ENCODE peak calls at places on chromosomes 11 and 22, in ten cellular contexts. U is mammary epithelial cell; A is MM.1S; W is psoas muscle; M is right lobe of liver; I is CD8-positive, alpha-beta T cell; S is GM23248; B is PC-3; Z is tibial nerve; H is tibial artery. C is an unnamed sample.

GRCh38 chr11:1878134-1879031 is 13.3 kb downstream of the PRR33 start:
- DNase-seq in U (no peak), A (no peak), W (peak; percentile 66), M (peak; percentile 52), I (no peak), S (no peak), B (no peak), Z (peak; percentile 10), H (peak; percentile 65), C (peak; percentile 30)

GRCh38 chr11:1460396-1460795 is 26.2 kb downstream of the MOB2 start:
- DNase-seq in U (no peak), A (no peak), W (no peak), M (no peak), I (no peak), S (peak; percentile 47), B (no peak), Z (peak; percentile 46), H (peak; percentile 98), C (no peak)

GRCh38 chr11:8084352-8084751 is 3.3 kb downstream of the TUB start:
- DNase-seq in U (no peak), A (no peak), W (no peak), M (no peak), I (no peak), S (no peak), B (no peak), Z (no peak), H (no peak), C (peak; percentile 26)

GRCh38 chr22:49232319-49233067 is 595.2 kb downstream of the BRD1 start:
- DNase-seq in U (no peak), A (no peak), W (no peak), M (peak; percentile 36), I (no peak), S (no peak), B (no peak), Z (no peak), H (peak; percentile 40), C (no peak)

GRCh38 chr22:28029201-28029948 is 110.3 kb upstream of the PITPNB start:
- DNase-seq in U (no peak), A (no peak), W (peak; percentile 63), M (no peak), I (no peak), S (peak; percentile 27), B (peak; percentile 79), Z (no peak), H (no peak), C (peak; percentile 88)

GRCh38 chr11:96012086-96012824 is 88.3 kb upstream of the MTMR2 start:
- DNase-seq in U (peak; percentile 81), A (peak; percentile 54), W (no peak), M (no peak), I (peak; percentile 50), S (peak; percentile 82), B (peak; percentile 58), Z (peak; percentile 19), H (peak; percentile 62), C (no peak)

GRCh38 chr11:34149786-34150185 is 44.4 kb downstream of the NAT10 start:
- DNase-seq in U (no peak), A (no peak), W (peak; percentile 59), M (no peak), I (no peak), S (peak; percentile 49), B (peak; percentile 7), Z (no peak), H (no peak), C (no peak)

GRCh38 chr22:46054091-46054877 is 77.3 kb upstream of the WNT7B start:
- DNase-seq in U (peak; percentile 39), A (peak; percentile 82), W (peak; percentile 87), M (peak; percentile 75), I (peak; percentile 33), S (peak; percentile 89), B (peak; percentile 57), Z (peak; percentile 58), H (peak; percentile 86), C (peak; percentile 57)

GRCh38 chr11:91978747-91979146 is 245.9 kb upstream of the FAT3 start:
- DNase-seq in U (peak; percentile 54), A (no peak), W (no peak), M (no peak), I (no peak), S (peak; percentile 23), B (peak; percentile 75), Z (no peak), H (no peak), C (no peak)

GRCh38 chr11:91986218-91986617 is 238.4 kb upstream of the FAT3 start:
- DNase-seq in U (no peak), A (no peak), W (no peak), M (no peak), I (no peak), S (no peak), B (no peak), Z (no peak), H (no peak), C (no peak)

GRCh38 chr11:91979775-91980174 is 244.8 kb upstream of the FAT3 start:
- DNase-seq in U (no peak), A (no peak), W (no peak), M (no peak), I (no peak), S (no peak), B (no peak), Z (no peak), H (no peak), C (no peak)

GRCh38 chr11:91984033-91984568 is 240.5 kb upstream of the FAT3 start:
- DNase-seq in U (no peak), A (no peak), W (no peak), M (no peak), I (no peak), S (no peak), B (peak; percentile 32), Z (no peak), H (no peak), C (no peak)

GRCh38 chr11:91981995-91982394 is 242.6 kb upstream of the FAT3 start:
- DNase-seq in U (peak; percentile 88), A (no peak), W (peak; percentile 68), M (no peak), I (no peak), S (peak; percentile 95), B (peak; percentile 93), Z (peak; percentile 13), H (peak; percentile 91), C (peak; percentile 37)
- H3K4me3 ChIP-seq in U (no peak overlapping the region), A (no peak overlapping the region), W (no peak overlapping the region), M (no peak overlapping the region), I (no peak overlapping the region), S (peak overlapping the region; percentile 24), B (peak overlapping the region; percentile 12), Z (no peak overlapping the region), H (no peak overlapping the region), C (no peak overlapping the region)

DNA sequence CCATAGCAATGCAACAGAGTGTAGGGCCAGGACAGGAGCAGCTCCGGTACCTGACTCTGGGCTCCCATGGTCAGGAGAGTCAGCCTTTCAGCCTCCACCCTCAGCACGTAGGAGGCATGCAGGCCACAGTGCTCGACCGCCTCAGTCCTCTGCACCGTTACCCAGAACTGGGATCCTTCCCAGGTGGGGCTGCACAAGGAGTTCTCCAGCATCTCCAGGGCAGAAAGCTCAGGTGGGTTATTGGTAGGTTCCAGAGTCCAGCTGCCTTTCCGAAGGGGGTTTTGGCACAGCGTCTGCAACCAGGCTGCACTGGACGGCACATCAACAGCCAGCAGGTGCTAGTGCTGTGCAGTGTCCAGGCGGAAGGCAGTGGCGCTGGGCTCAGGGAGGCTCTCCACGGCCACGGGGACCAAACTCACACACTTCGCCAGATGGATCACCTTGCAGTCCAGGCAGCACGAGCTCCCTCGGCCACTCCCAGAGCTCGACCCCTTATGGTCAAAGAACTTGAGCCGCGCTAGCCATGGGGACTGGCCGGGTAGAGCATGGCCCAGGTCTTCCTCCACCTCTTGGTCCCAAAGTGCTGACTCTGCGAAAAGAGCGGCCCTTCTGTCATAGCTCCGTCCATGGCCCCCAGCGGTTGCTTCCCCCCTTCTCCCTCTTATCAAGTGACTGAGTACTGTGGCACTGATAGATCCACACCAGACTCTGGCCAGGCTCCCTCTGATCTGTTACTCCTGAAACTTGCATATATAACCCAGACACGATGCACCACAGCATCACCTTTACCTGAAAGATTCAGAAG is 6.9 kb upstream of the PHOX2A start:
- DNase-seq in U (no peak), A (no peak), W (no peak), M (no peak), I (no peak), S (no peak), B (no peak), Z (no peak), H (no peak), C (no peak)
- H3K4me1 ChIP-seq in U (no peaks in the 10 kb centered on the region), A (peaks cover 22% of the 10 kb centered on the region), W (no peaks in the 10 kb centered on the region), M (no peaks in the 10 kb centered on the region), I (no peaks in the 10 kb centered on the region), S (no peaks in the 10 kb centered on the region), B (no peaks in the 10 kb centered on the region), Z (no peaks in the 10 kb centered on the region), H (no peaks in the 10 kb centered on the region), C (no peaks in the 10 kb centered on the region)

GRCh38 chr22:37744589-37744988 is 47.7 kb downstream of the TRIOBP start:
- DNase-seq in U (no peak), A (no peak), W (no peak), M (no peak), I (no peak), S (no peak), B (no peak), Z (no peak), H (no peak), C (no peak)
- H3K4me3 ChIP-seq in U (no peak overlapping the region), A (no peak overlapping the region), W (no peak overlapping the region), M (no peak overlapping the region), I (no peak overlapping the region), S (no peak overlapping the region), B (peak overlapping the region; percentile 71), Z (no peak overlapping the region), H (no peak overlapping the region), C (no peak overlapping the region)

GRCh38 chr11:122100222-122101080 is 15.6 kb downstream of the BLID start:
- DNase-seq in U (peak; percentile 60), A (no peak), W (peak; percentile 76), M (no peak), I (no peak), S (peak; percentile 85), B (no peak), Z (peak; percentile 48), H (peak; percentile 86), C (peak; percentile 60)

GRCh38 chr11:122099345-122100045 is 16.5 kb downstream of the BLID start:
- DNase-seq in U (peak; percentile 60), A (no peak), W (no peak), M (no peak), I (no peak), S (peak; percentile 74), B (no peak), Z (no peak), H (no peak), C (no peak)

GRCh38 chr11:122102426-122102825 is 13.6 kb downstream of the BLID start:
- DNase-seq in U (no peak), A (no peak), W (no peak), M (no peak), I (no peak), S (peak; percentile 68), B (no peak), Z (no peak), H (no peak), C (no peak)

GRCh38 chr11:122103366-122103765 is 12.6 kb downstream of the BLID start:
- DNase-seq in U (peak; percentile 62), A (no peak), W (no peak), M (no peak), I (no peak), S (peak; percentile 87), B (no peak), Z (no peak), H (no peak), C (no peak)

DNA sequence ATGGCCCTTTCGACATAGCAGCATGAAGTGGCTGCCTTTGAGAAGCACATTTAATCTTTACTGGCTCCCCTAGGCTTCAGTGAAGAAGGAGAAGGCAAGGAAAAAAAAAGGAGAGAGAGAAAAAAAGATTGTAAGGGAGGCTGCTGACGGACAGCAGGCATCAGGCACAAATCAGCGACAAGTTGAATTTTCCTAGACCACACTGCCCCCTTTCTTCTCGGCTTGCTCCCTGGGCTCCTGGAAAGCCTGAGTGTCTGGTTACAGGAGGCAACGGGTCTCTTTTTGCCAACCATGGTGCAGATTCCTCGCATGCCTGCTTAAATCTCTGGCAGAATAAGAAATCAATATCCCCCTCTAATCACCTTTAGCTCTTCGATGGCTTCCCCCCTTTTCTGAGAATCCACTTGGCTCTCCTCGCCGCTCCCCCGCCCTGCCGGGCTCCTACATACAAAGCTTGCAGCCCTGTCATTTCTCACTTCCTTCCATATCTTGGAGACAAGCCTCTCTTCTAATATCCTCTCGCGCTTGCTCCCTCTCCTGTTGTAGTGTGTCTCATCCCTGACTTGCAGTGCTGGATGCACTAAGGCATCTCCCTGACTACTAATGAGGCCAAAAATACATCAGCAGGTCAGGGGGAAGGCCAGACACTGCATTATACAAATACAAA is 14.3 kb downstream of the BLID start:
- DNase-seq in U (peak; percentile 71), A (no peak), W (peak; percentile 67), M (no peak), I (no peak), S (peak; percentile 89), B (no peak), Z (peak; percentile 54), H (peak; percentile 90), C (peak; percentile 55)
- H3K4me1 ChIP-seq in U (peaks cover 54% of the 10 kb centered on the region), A (no peaks in the 10 kb centered on the region), W (peaks cover 11% of the 10 kb centered on the region), M (no peaks in the 10 kb centered on the region), I (peaks cover 7% of the 10 kb centered on the region), S (peaks cover 51% of the 10 kb centered on the region), B (peaks cover 91% of the 10 kb centered on the region), Z (peaks cover 19% of the 10 kb centered on the region), H (peaks cover 3% of the 10 kb centered on the region), C (no peaks in the 10 kb centered on the region)